ENCODE peak calls at places on chromosomes 4 and X, in six cellular contexts. J is GM04503; F is left cardiac atrium; L is H4; N is EH; Q is activated CD4-positive, alpha-beta T cell treated with anti-CD3 and anti-CD28 coated beads, Interleukin-2, amount 50 U/mL, for 1 hour. B is an unnamed sample.
A peak's percentile ranks its signal among the peaks of the same experiment; 100 is the strongest.

GRCh38 chrX:11589573-11590110 is 76.1 kb downstream of the ARHGAP6 start:
- DNase-seq in N (no peak), L (no peak), J (no peak), Q (no peak), F (no peak), B (no peak)

GRCh38 chrX:47581731-47582647 is at the start of gene TIMP1:
- DNase-seq in L (peak; percentile 94), F (peak; percentile 94), Q (peak; percentile 76), N (peak; percentile 96), J (peak; percentile 72), B (peak; percentile 94)

GRCh38 chr4:78370625-78371372 is 180.8 kb upstream of the ANXA3 start:
- DNase-seq in N (no peak), Q (no peak), F (no peak), J (no peak), L (no peak), B (no peak)

GRCh38 chr4:100017627-100018310 is 67.7 kb upstream of the H2AZ1 start:
- DNase-seq in L (no peak), F (no peak), N (no peak), Q (no peak), J (no peak), B (no peak)

GRCh38 chr4:101644516-101644915 is 146.0 kb upstream of the BANK1 start:
- DNase-seq in J (no peak), Q (no peak), L (no peak), F (no peak), N (no peak), B (no peak)

GRCh38 chr4:26020083-26020668 is 106.2 kb downstream of the SMIM20 start:
- DNase-seq in J (peak; percentile 68), L (peak; percentile 52), N (peak; percentile 76), F (no peak), Q (no peak), B (peak; percentile 54)

GRCh38 chrX:111519215-111519614 is 7.8 kb downstream of the SERTM2 start:
- DNase-seq in J (no peak), N (no peak), F (no peak), L (peak; percentile 71), Q (no peak), B (no peak)

GRCh38 chrX:154712781-154713391 is 38.0 kb downstream of the GAB3 start:
- DNase-seq in Q (no peak), N (peak; percentile 75), F (no peak), J (no peak), L (peak; percentile 93), B (peak; percentile 56)

GRCh38 chrX:122913764-122914163 is 270.3 kb upstream of the GRIA3 start:
- DNase-seq in F (no peak), L (no peak), J (no peak), Q (no peak), N (no peak), B (no peak)